ENCODE peak calls at places on chromosome 19, in four cellular contexts. A is heart left ventricle, E is mucosa of descending colon, G is A549. S is an unnamed sample.

GRCh38 chr19:40621283-40621682 is 20.1 kb downstream of the LTBP4 start:
- DNase-seq in A (no peak), E (no peak), G (no peak), S (no peak)

GRCh38 chr19:17931532-17932191 is 1.2 kb upstream of the CCDC124 start:
- DNase-seq in A (no peak), E (no peak), G (no peak), S (no peak)

GRCh38 chr19:46000497-46001246 is 5.4 kb downstream of the CCDC61 start:
- DNase-seq in A (no peak), E (peak), G (no peak), S (no peak)

GRCh38 chr19:7605490-7606222 is 10.0 kb downstream of the CAMSAP3 start:
- DNase-seq in A (no peak), E (no peak), G (no peak), S (no peak)

GRCh38 chr19:29273000-29273691 is 60.2 kb upstream of the UQCRFS1 start:
- DNase-seq in A (no peak), E (no peak), G (no peak), S (no peak)

GRCh38 chr19:28010656-28011055 is 1202.3 kb downstream of the UQCRFS1 start:
- DNase-seq in A (no peak), E (no peak), G (no peak), S (no peak)

GRCh38 chr19:41595258-41595889 is 19.4 kb downstream of the CEACAM21 start:
- DNase-seq in A (peak), E (no peak), G (peak), S (no peak)

GRCh38 chr19:38015216-38015615 is 108.2 kb downstream of the SIPA1L3 start:
- DNase-seq in A (no peak), E (no peak), G (no peak), S (no peak)

GRCh38 chr19:12137541-12137940 is 2.6 kb downstream of the ZNF20 start:
- DNase-seq in A (no peak), E (no peak), G (no peak), S (no peak)

S was measured in ovary.